ENCODE peak calls at places on chromosomes 7 and 10, in five cellular contexts. D is naive B cell; U is activated CD8-positive, alpha-beta memory T cell treated with anti-CD3 and anti-CD28 coated beads for 1 hour; E is H54; I is brain microvascular endothelial cell. K is an unnamed sample.

GRCh38 chr10:34967411-34967880 is 122.7 kb downstream of the CUL2 start:
- DNase-seq in D (no peak), U (no peak), E (no peak), I (no peak), K (no peak)

GRCh38 chr10:119087271-119087897 is 6.8 kb upstream of the EIF3A start:
- DNase-seq in D (no peak), U (no peak), E (no peak), I (no peak), K (no peak)

GRCh38 chr10:103582331-103583123 is 89.0 kb downstream of the NEURL1 start:
- DNase-seq in D (no peak), U (no peak), E (no peak), I (no peak), K (no peak)

GRCh38 chr7:129774359-129774758 is 162.8 kb downstream of the NRF1 start:
- DNase-seq in D (no peak), U (no peak), E (no peak), I (no peak), K (no peak)

GRCh38 chr10:6382081-6382480 is 179.3 kb downstream of the PFKFB3 start:
- DNase-seq in D (peak), U (no peak), E (no peak), I (no peak), K (no peak)

GRCh38 chr7:130356760-130357611 is 12.4 kb downstream of the CPA5 start:
- DNase-seq in D (no peak), U (no peak), E (no peak), I (peak), K (no peak)

GRCh38 chr7:121800916-121801675 is 71.9 kb upstream of the PTPRZ1 start:
- DNase-seq in D (no peak), U (no peak), E (no peak), I (no peak), K (no peak)

GRCh38 chr7:148979827-148980226 is 48.5 kb downstream of the PDIA4 start:
- DNase-seq in D (no peak), U (no peak), E (no peak), I (no peak), K (no peak)

GRCh38 chr7:92006046-92006445 is 65.4 kb downstream of the AKAP9 start:
- DNase-seq in D (no peak), U (no peak), E (no peak), I (no peak), K (no peak)

GRCh38 chr7:142587578-142588191 is 161.6 kb upstream of the PRSS1 start:
- DNase-seq in D (no peak), U (no peak), E (peak), I (peak), K (no peak)

GRCh38 chr7:129161524-129161923 is 17.0 kb downstream of the TSPAN33 start:
- DNase-seq in D (no peak), U (no peak), E (no peak), I (no peak), K (no peak)

GRCh38 chr10:11364241-11364640 is 247.2 kb downstream of the USP6NL start:
- DNase-seq in D (no peak), U (no peak), E (no peak), I (no peak), K (no peak)

GRCh38 chr7:157433628-157434027 is 96.8 kb downstream of the DNAJB6 start:
- DNase-seq in D (no peak), U (no peak), E (no peak), I (no peak), K (no peak)

GRCh38 chr10:72242675-72243074 is 26.6 kb upstream of the ASCC1 start:
- DNase-seq in D (no peak), U (no peak), E (no peak), I (no peak), K (no peak)

GRCh38 chr10:16999665-17000451 is 129.8 kb downstream of the CUBN start:
- DNase-seq in D (no peak), U (no peak), E (no peak), I (peak), K (no peak)

GRCh38 chr7:92750961-92751360 is 85.4 kb downstream of the CDK6 start:
- DNase-seq in D (no peak), U (no peak), E (no peak), I (no peak), K (no peak)

GRCh38 chr7:128115821-128116723 is 84.8 kb upstream of the LRRC4 start:
- DNase-seq in D (no peak), U (no peak), E (no peak), I (no peak), K (no peak)

GRCh38 chr10:3805791-3806381 is 20.9 kb upstream of the KLF6 start:
- DNase-seq in D (peak), U (no peak), E (no peak), I (peak), K (no peak)

GRCh38 chr10:79310217-79310865 is 36.9 kb upstream of the PPIF start:
- DNase-seq in D (no peak), U (no peak), E (no peak), I (no peak), K (no peak)

GRCh38 chr7:106964455-106964854 is 80.0 kb upstream of the PRKAR2B start:
- DNase-seq in D (no peak), U (no peak), E (no peak), I (no peak), K (no peak)

GRCh38 chr10:16520900-16521299 is 779 bp downstream of the C1QL3 start:
- DNase-seq in D (no peak), U (no peak), E (no peak), I (no peak), K (no peak)

GRCh38 chr7:142012825-142013506 is 17.3 kb downstream of the MGAM start:
- DNase-seq in D (no peak), U (no peak), E (peak), I (peak), K (no peak)

GRCh38 chr7:25519962-25520562 is 291.8 kb upstream of the NPVF start:
- DNase-seq in D (no peak), U (no peak), E (no peak), I (no peak), K (no peak)

GRCh38 chr10:44060719-44061118 is 324.2 kb downstream of the CXCL12 start:
- DNase-seq in D (no peak), U (no peak), E (no peak), I (no peak), K (no peak)

GRCh38 chr7:127287133-127287532 is 34.4 kb upstream of the GRM8 start:
- DNase-seq in D (no peak), U (no peak), E (no peak), I (no peak), K (no peak)

GRCh38 chr10:131074682-131075081 is 236.8 kb downstream of the TCERG1L start:
- DNase-seq in D (no peak), U (no peak), E (no peak), I (no peak), K (no peak)

GRCh38 chr10:77192402-77192801 is 445.2 kb downstream of the KCNMA1 start:
- DNase-seq in D (no peak), U (no peak), E (no peak), I (no peak), K (no peak)

GRCh38 chr7:69608878-69609277 is 10.6 kb downstream of the AUTS2 start:
- DNase-seq in D (no peak), U (no peak), E (no peak), I (no peak), K (no peak)

GRCh38 chr7:148400101-148400500 is 190.5 kb upstream of the C7orf33 start:
- DNase-seq in D (no peak), U (no peak), E (no peak), I (no peak), K (no peak)

GRCh38 chr10:118447478-118447877 is 105.4 kb upstream of the FAM204A start:
- DNase-seq in D (no peak), U (no peak), E (no peak), I (no peak), K (no peak)

GRCh38 chr10:44385423-44385725 is 477 bp upstream of the CXCL12 start:
- DNase-seq in D (no peak), U (no peak), E (no peak), I (no peak), K (no peak)

GRCh38 chr7:107860981-107861652 is 29.9 kb upstream of the DLD start:
- DNase-seq in D (no peak), U (no peak), E (no peak), I (peak), K (no peak)

GRCh38 chr10:71868192-71868697 is 17.2 kb upstream of the PSAP start:
- DNase-seq in D (no peak), U (no peak), E (peak), I (peak), K (no peak)